ENCODE peak calls at places on chromosomes 1 and 21, in seven cellular contexts. Q is iris pigment epithelial cell, V is NCI-H2171, O is mucosa of gallbladder, L is NCI-H1436 treated with DMSO at 0.1 percent for 48 hours, U is endothelial cell, E is head of caudate nucleus. X is an unnamed sample.

GRCh38 chr1:80657048-80657653 is 1143.6 kb upstream of the ADGRL2 start:
- DNase-seq in Q (no peak), V (no peak), O (no peak), L (no peak), U (no peak), E (no peak), X (no peak)

GRCh38 chr1:28045777-28046176 is 42.6 kb downstream of the EYA3 start:
- DNase-seq in Q (no peak), V (no peak), O (no peak), L (no peak), U (no peak), E (no peak), X (no peak)

GRCh38 chr1:182299728-182300581 is 91.6 kb downstream of the GLUL start:
- DNase-seq in Q (peak; percentile 10), V (no peak), O (peak; percentile 57), L (no peak), U (peak; percentile 9), E (peak; percentile 73), X (peak; percentile 86)

GRCh38 chr1:1212780-1213152 is 1.2 kb downstream of the TNFRSF4 start:
- DNase-seq in Q (no peak), V (no peak), O (peak; percentile 39), L (no peak), U (no peak), E (no peak), X (no peak)

GRCh38 chr1:25425098-25426085 is 4.8 kb upstream of the RHCE start:
- DNase-seq in Q (peak; percentile 58), V (no peak), O (peak; percentile 52), L (no peak), U (no peak), E (no peak), X (no peak)

GRCh38 chr1:236204656-236205055 is 62.3 kb downstream of the GPR137B start:
- DNase-seq in Q (peak; percentile 36), V (no peak), O (no peak), L (no peak), U (no peak), E (no peak), X (no peak)

GRCh38 chr1:145978860-145979745 is 14.6 kb downstream of the POLR3GL start:
- DNase-seq in Q (peak; percentile 100), V (peak; percentile 92), O (peak; percentile 98), L (peak; percentile 98), U (peak; percentile 61), E (peak; percentile 79), X (peak; percentile 97)

GRCh38 chr1:158076461-158076860 is 83.0 kb downstream of the KIRREL1 start:
- DNase-seq in Q (no peak), V (no peak), O (no peak), L (no peak), U (no peak), E (no peak), X (no peak)

GRCh38 chr1:81760487-81761097 is 40.1 kb upstream of the ADGRL2 start:
- DNase-seq in Q (peak; percentile 28), V (no peak), O (no peak), L (no peak), U (no peak), E (no peak), X (no peak)

GRCh38 chr1:169949139-169949538 is 55.4 kb upstream of the SCYL3 start:
- DNase-seq in Q (peak; percentile 66), V (no peak), O (no peak), L (no peak), U (no peak), E (no peak), X (no peak)

GRCh38 chr1:228285661-228286504 is 78.0 kb downstream of the OBSCN start:
- DNase-seq in Q (no peak), V (no peak), O (no peak), L (no peak), U (no peak), E (no peak), X (no peak)

GRCh38 chr1:32336963-32337675 is 1.1 kb upstream of the MARCKSL1 start:
- DNase-seq in Q (peak; percentile 71), V (no peak), O (no peak), L (no peak), U (peak; percentile 23), E (no peak), X (no peak)

GRCh38 chr1:184396081-184396480 is 9.3 kb downstream of the C1orf21 start:
- DNase-seq in Q (no peak), V (no peak), O (no peak), L (no peak), U (no peak), E (no peak), X (no peak)

GRCh38 chr1:203557390-203557789 is 63.4 kb downstream of the OPTC start:
- DNase-seq in Q (peak; percentile 26), V (no peak), O (peak; percentile 56), L (no peak), U (no peak), E (peak; percentile 30), X (peak; percentile 41)

GRCh38 chr1:114668784-114669561 is 876 bp downstream of the DENND2C start:
- DNase-seq in Q (peak; percentile 13), V (no peak), O (peak; percentile 14), L (no peak), U (no peak), E (no peak), X (no peak)

GRCh38 chr1:23628951-23629387 is 62.6 kb upstream of the RPL11 start:
- DNase-seq in Q (no peak), V (no peak), O (no peak), L (no peak), U (no peak), E (no peak), X (no peak)

GRCh38 chr1:4664095-4664494 is 9.7 kb downstream of the AJAP1 start:
- DNase-seq in Q (no peak), V (no peak), O (no peak), L (no peak), U (no peak), E (no peak), X (no peak)

GRCh38 chr1:97832490-97832889 is 88.3 kb downstream of the DPYD start:
- DNase-seq in Q (peak; percentile 8), V (peak; percentile 73), O (no peak), L (peak; percentile 86), U (no peak), E (no peak), X (no peak)

GRCh38 chr1:22330763-22331119 is 120.9 kb upstream of the ZBTB40 start:
- DNase-seq in Q (no peak), V (no peak), O (no peak), L (no peak), U (no peak), E (no peak), X (no peak)

GRCh38 chr1:203178083-203178482 is 2.5 kb upstream of the MYBPH start:
- DNase-seq in Q (no peak), V (no peak), O (no peak), L (no peak), U (no peak), E (no peak), X (no peak)

GRCh38 chr1:84377480-84378095 is 20.7 kb upstream of the DNASE2B start:
- DNase-seq in Q (peak; percentile 91), V (no peak), O (no peak), L (no peak), U (no peak), E (no peak), X (no peak)

GRCh38 chr1:24905979-24906720 is 23.9 kb downstream of the RUNX3 start:
- DNase-seq in Q (no peak), V (no peak), O (no peak), L (no peak), U (no peak), E (no peak), X (no peak)

GRCh38 chr1:220189750-220190347 is 82.4 kb downstream of the RAB3GAP2 start:
- DNase-seq in Q (peak; percentile 33), V (peak; percentile 9), O (no peak), L (peak; percentile 2), U (no peak), E (no peak), X (no peak)

GRCh38 chr1:190957565-190957964 is 479.9 kb upstream of the BRINP3 start:
- DNase-seq in Q (peak; percentile 2), V (no peak), O (no peak), L (no peak), U (no peak), E (no peak), X (no peak)

GRCh38 chr1:84847253-84848247 is 45.5 kb downstream of the LPAR3 start:
- DNase-seq in Q (peak; percentile 98), V (no peak), O (peak; percentile 92), L (peak; percentile 7), U (no peak), E (peak; percentile 19), X (peak; percentile 7)

GRCh38 chr21:17488620-17489019 is 24.2 kb upstream of the CXADR start:
- DNase-seq in Q (no peak), V (no peak), O (no peak), L (no peak), U (no peak), E (no peak), X (no peak)

GRCh38 chr1:147641695-147642592 is 28.4 kb downstream of the ACP6 start:
- DNase-seq in Q (peak; percentile 49), V (peak; percentile 3), O (peak; percentile 49), L (peak; percentile 11), U (peak; percentile 60), E (no peak), X (no peak)

GRCh38 chr21:44869860-44870747 is 3.4 kb downstream of the PTTG1IP start:
- DNase-seq in Q (peak; percentile 98), V (no peak), O (peak; percentile 78), L (no peak), U (no peak), E (no peak), X (no peak)

GRCh38 chr21:45376459-45377324 is 28.3 kb upstream of the COL18A1 start:
- DNase-seq in Q (no peak), V (no peak), O (no peak), L (no peak), U (no peak), E (no peak), X (no peak)

X was measured in putamen.